ENCODE peak calls at places on chromosomes 16 and 17, in ten cellular contexts. O is NCI-H510A treated with DMSO at 0.1 percent for 48 hours; G is T-cell; H is foreskin keratinocyte; N is SW480; P is activated CD8-positive, alpha-beta memory T cell treated with anti-CD3 and anti-CD28 coated beads for 4 hours; V is mesothelial cell of epicardium; U is IMR-90; R is heart left ventricle; Z is HFFc6. B is an unnamed sample.

GRCh38 chr16:67719778-67720144 is 645 bp upstream of the GFOD2 start:
- DNase-seq in V (no peak), P (no peak), R (peak), U (peak), O (peak), G (peak), N (peak), Z (peak), H (no peak), B (peak)

GRCh38 chr17:77488531-77489238 is 347.9 kb downstream of the SEC14L1 start:
- DNase-seq in N (no peak), Z (no peak), R (peak), G (no peak), U (peak), O (no peak), V (no peak), H (no peak), P (no peak), B (no peak)

GRCh38 chr16:85202631-85203461 is 90.6 kb upstream of the CIBAR2 start:
- DNase-seq in P (no peak), V (no peak), N (no peak), Z (peak), G (no peak), U (peak), R (peak), H (no peak), O (no peak), B (no peak)

GRCh38 chr16:48810803-48811453 is 200.9 kb upstream of the N4BP1 start:
- DNase-seq in Z (no peak), G (no peak), V (no peak), H (no peak), U (no peak), O (no peak), N (no peak), R (no peak), P (no peak), B (no peak)

GRCh38 chr17:66415366-66416206 is 113.2 kb downstream of the PRKCA start:
- DNase-seq in V (no peak), G (no peak), N (peak), Z (no peak), R (no peak), U (no peak), P (no peak), O (no peak), H (no peak), B (no peak)

GRCh38 chr16:56408379-56409098 is 16.8 kb downstream of the AMFR start:
- DNase-seq in R (no peak), N (no peak), Z (no peak), H (no peak), O (no peak), P (no peak), V (no peak), U (no peak), G (no peak), B (no peak)

GRCh38 chr17:76519048-76519614 is 17.9 kb upstream of the RHBDF2 start:
- DNase-seq in U (no peak), Z (no peak), V (no peak), H (no peak), P (no peak), O (no peak), G (no peak), R (no peak), N (no peak), B (no peak)

GRCh38 chr17:54518706-54519105 is 381.9 kb upstream of the TOM1L1 start:
- DNase-seq in N (no peak), Z (no peak), H (no peak), V (no peak), O (no peak), P (no peak), R (no peak), U (no peak), G (no peak), B (no peak)

GRCh38 chr17:69733171-69734014 is 318.9 kb downstream of the MAP2K6 start:
- DNase-seq in O (peak), G (no peak), V (no peak), U (peak), Z (peak), H (peak), N (peak), R (peak), P (no peak), B (no peak)

GRCh38 chr17:46110219-46110618 is 83.0 kb downstream of the KANSL1 start:
- DNase-seq in U (no peak), N (no peak), V (no peak), R (no peak), H (no peak), Z (no peak), G (no peak), P (no peak), O (no peak), B (no peak)

GRCh38 chr17:62656446-62656845 is 29.0 kb downstream of the MRC2 start:
- DNase-seq in R (peak), Z (no peak), P (no peak), H (no peak), O (no peak), U (no peak), G (no peak), V (no peak), N (no peak), B (no peak)

GRCh38 chr17:78316115-78316866 is 43.6 kb downstream of the SOCS3 start:
- DNase-seq in R (no peak), N (no peak), U (no peak), V (no peak), O (no peak), P (no peak), G (no peak), H (no peak), Z (no peak), B (no peak)

GRCh38 chr16:12062343-12063003 is 85.9 kb downstream of the SNX29 start:
- DNase-seq in G (no peak), V (no peak), U (peak), P (no peak), Z (peak), H (peak), O (no peak), R (peak), N (peak), B (no peak)

GRCh38 chr16:17029602-17030350 is 441.0 kb downstream of the XYLT1 start:
- DNase-seq in H (no peak), O (no peak), G (no peak), Z (no peak), U (no peak), R (no peak), N (no peak), V (no peak), P (no peak), B (no peak)

GRCh38 chr17:45144199-45145034 is 3.9 kb upstream of the HEXIM1 start:
- DNase-seq in P (no peak), H (no peak), R (peak), G (peak), V (no peak), O (no peak), N (no peak), U (no peak), Z (no peak), B (no peak)

GRCh38 chr17:40560592-40561293 is 4.5 kb downstream of the CCR7 start:
- DNase-seq in G (peak), N (peak), V (peak), R (no peak), U (peak), P (peak), O (no peak), H (no peak), Z (no peak), B (peak)

GRCh38 chr16:8864480-8864879 is 4.3 kb downstream of the CARHSP1 start:
- DNase-seq in U (no peak), V (no peak), P (no peak), H (no peak), O (no peak), G (no peak), N (no peak), Z (no peak), R (no peak), B (no peak)

GRCh38 chr17:63780507-63780906 is 6.5 kb downstream of the DDX42 start:
- DNase-seq in O (peak), H (peak), G (no peak), P (no peak), R (no peak), U (peak), Z (peak), V (no peak), N (peak), B (no peak)

GRCh38 chr16:87635541-87636049 is 33.3 kb downstream of the JPH3 start:
- DNase-seq in H (no peak), N (peak), R (peak), V (no peak), O (peak), G (peak), U (peak), P (peak), Z (peak), B (peak)